ENCODE peak calls at places on chromosomes 16 and 17, in four cellular contexts. E is activated CD8-positive, alpha-beta T cell treated with anti-CD3 and anti-CD28 coated beads, Interleukin-2, amount 10 ng/mL, durations not matched to agents 7 days and 5 days; S is breast epithelium; R is iris pigment epithelial cell. P is an unnamed sample.

GRCh38 chr17:57735707-57736106 is 9.4 kb downstream of the CCDC182 start:
- DNase-seq in E (peak), S (no peak), R (no peak), P (peak)

GRCh38 chr16:28063047-28063521 is 430 bp downstream of the GSG1L start:
- DNase-seq in E (no peak), S (no peak), R (peak), P (no peak)

GRCh38 chr17:45129426-45129939 is 2.8 kb downstream of the PLCD3 start:
- DNase-seq in E (no peak), S (no peak), R (peak), P (no peak)

GRCh38 chr16:56357291-56357764 is 68.0 kb downstream of the AMFR start:
- DNase-seq in E (no peak), S (no peak), R (peak), P (no peak)

GRCh38 chr17:33639103-33639991 is 346.3 kb upstream of the ASIC2 start:
- DNase-seq in E (no peak), S (no peak), R (no peak), P (no peak)

GRCh38 chr17:31327534-31328526 is 6.4 kb upstream of the EVI2A start:
- DNase-seq in E (no peak), S (no peak), R (peak), P (no peak)

GRCh38 chr17:70865993-70866804 is 696.9 kb downstream of the KCNJ2 start:
- DNase-seq in E (no peak), S (no peak), R (no peak), P (no peak)

GRCh38 chr17:6536053-6536452 is 20.3 kb downstream of the PITPNM3 start:
- DNase-seq in E (no peak), S (peak), R (no peak), P (no peak)

GRCh38 chr17:62139141-62139540 is 74.1 kb upstream of the MED13 start:
- DNase-seq in E (no peak), S (no peak), R (no peak), P (no peak)

P was measured in KBM-7.